ENCODE peak calls at places on chromosome 15, in nine cellular contexts. One of them, this sample, is unnamed.
A peak's percentile ranks its signal among the peaks of the same experiment; 100 is the strongest.

GRCh38 chr15:42608110-42608531 is 32.7 kb downstream of the STARD9 start:
- DNase-seq in AG04449: no peak
- DNase-seq in MCF 10A: no peak
- DNase-seq in iPS-NIHi11: no peak
- DNase-seq in stimulated activated CD8-positive, alpha-beta memory T cell treated with anti-CD3 and anti-CD28 coated beads, Interleukin-4, amount 100 ng/mL, for 1 hour: peak; percentile 3
- DNase-seq in NCI-H2029: no peak
- DNase-seq in AG10803: peak; percentile 65
- DNase-seq in ACHN: no peak
- DNase-seq in DMS79: peak; percentile 1
- DNase-seq in this sample: no peak

GRCh38 chr15:73378089-73378488 is 9.3 kb upstream of the HCN4 start:
- DNase-seq in iPS-NIHi11: no peak
- DNase-seq in stimulated activated CD8-positive, alpha-beta memory T cell treated with anti-CD3 and anti-CD28 coated beads, Interleukin-4, amount 100 ng/mL, for 1 hour: no peak
- DNase-seq in ACHN: no peak
- DNase-seq in DMS79: no peak
- DNase-seq in NCI-H2029: no peak
- DNase-seq in MCF 10A: no peak
- DNase-seq in AG04449: no peak
- DNase-seq in AG10803: no peak
- DNase-seq in this sample: no peak

GRCh38 chr15:66580643-66581042 is 14.8 kb upstream of the LCTL start:
- DNase-seq in DMS79: no peak
- DNase-seq in AG04449: no peak
- DNase-seq in MCF 10A: no peak
- DNase-seq in stimulated activated CD8-positive, alpha-beta memory T cell treated with anti-CD3 and anti-CD28 coated beads, Interleukin-4, amount 100 ng/mL, for 1 hour: no peak
- DNase-seq in iPS-NIHi11: no peak
- DNase-seq in NCI-H2029: no peak
- DNase-seq in AG10803: peak; percentile 52
- DNase-seq in ACHN: no peak
- DNase-seq in this sample: peak; percentile 57

GRCh38 chr15:63402498-63403253 is 21.0 kb upstream of the CA12 start:
- DNase-seq in MCF 10A: peak; percentile 58
- DNase-seq in iPS-NIHi11: peak; percentile 45
- DNase-seq in AG04449: no peak
- DNase-seq in DMS79: no peak
- DNase-seq in NCI-H2029: no peak
- DNase-seq in stimulated activated CD8-positive, alpha-beta memory T cell treated with anti-CD3 and anti-CD28 coated beads, Interleukin-4, amount 100 ng/mL, for 1 hour: no peak
- DNase-seq in AG10803: peak; percentile 33
- DNase-seq in ACHN: peak; percentile 45
- DNase-seq in this sample: no peak

GRCh38 chr15:50355980-50356379 is 982 bp upstream of the GABPB1 start:
- DNase-seq in MCF 10A: no peak
- DNase-seq in stimulated activated CD8-positive, alpha-beta memory T cell treated with anti-CD3 and anti-CD28 coated beads, Interleukin-4, amount 100 ng/mL, for 1 hour: no peak
- DNase-seq in DMS79: no peak
- DNase-seq in AG10803: peak; percentile 40
- DNase-seq in iPS-NIHi11: no peak
- DNase-seq in AG04449: no peak
- DNase-seq in NCI-H2029: no peak
- DNase-seq in ACHN: peak; percentile 10
- DNase-seq in this sample: peak; percentile 26

GRCh38 chr15:30985081-30985531 is 6.3 kb downstream of the MTMR10 start:
- DNase-seq in iPS-NIHi11: no peak
- DNase-seq in MCF 10A: no peak
- DNase-seq in AG04449: no peak
- DNase-seq in NCI-H2029: no peak
- DNase-seq in ACHN: peak; percentile 32
- DNase-seq in DMS79: no peak
- DNase-seq in stimulated activated CD8-positive, alpha-beta memory T cell treated with anti-CD3 and anti-CD28 coated beads, Interleukin-4, amount 100 ng/mL, for 1 hour: no peak
- DNase-seq in AG10803: peak; percentile 59
- DNase-seq in this sample: peak; percentile 32

GRCh38 chr15:35437157-35437556 is 108.8 kb downstream of the DPH6 start:
- DNase-seq in AG10803: peak; percentile 37
- DNase-seq in DMS79: no peak
- DNase-seq in NCI-H2029: no peak
- DNase-seq in iPS-NIHi11: peak; percentile 11
- DNase-seq in MCF 10A: peak; percentile 6
- DNase-seq in AG04449: no peak
- DNase-seq in stimulated activated CD8-positive, alpha-beta memory T cell treated with anti-CD3 and anti-CD28 coated beads, Interleukin-4, amount 100 ng/mL, for 1 hour: no peak
- DNase-seq in ACHN: no peak
- DNase-seq in this sample: peak; percentile 24

GRCh38 chr15:59005579-59005978 is 18.1 kb downstream of the RNF111 start:
- DNase-seq in MCF 10A: no peak
- DNase-seq in AG04449: no peak
- DNase-seq in iPS-NIHi11: no peak
- DNase-seq in ACHN: no peak
- DNase-seq in DMS79: no peak
- DNase-seq in NCI-H2029: no peak
- DNase-seq in stimulated activated CD8-positive, alpha-beta memory T cell treated with anti-CD3 and anti-CD28 coated beads, Interleukin-4, amount 100 ng/mL, for 1 hour: no peak
- DNase-seq in AG10803: no peak
- DNase-seq in this sample: no peak

GRCh38 chr15:69375151-69375790 is 38.9 kb upstream of the KIF23 start:
- DNase-seq in AG10803: no peak
- DNase-seq in iPS-NIHi11: no peak
- DNase-seq in ACHN: no peak
- DNase-seq in stimulated activated CD8-positive, alpha-beta memory T cell treated with anti-CD3 and anti-CD28 coated beads, Interleukin-4, amount 100 ng/mL, for 1 hour: no peak
- DNase-seq in MCF 10A: no peak
- DNase-seq in AG04449: no peak
- DNase-seq in NCI-H2029: no peak
- DNase-seq in DMS79: no peak
- DNase-seq in this sample: no peak

GRCh38 chr15:63915888-63916731 is 82.4 kb upstream of the HERC1 start:
- DNase-seq in AG04449: no peak
- DNase-seq in MCF 10A: peak; percentile 19
- DNase-seq in NCI-H2029: no peak
- DNase-seq in ACHN: no peak
- DNase-seq in stimulated activated CD8-positive, alpha-beta memory T cell treated with anti-CD3 and anti-CD28 coated beads, Interleukin-4, amount 100 ng/mL, for 1 hour: no peak
- DNase-seq in iPS-NIHi11: peak; percentile 61
- DNase-seq in DMS79: no peak
- DNase-seq in AG10803: peak; percentile 51
- DNase-seq in this sample: peak; percentile 48

GRCh38 chr15:66985653-66986052 is 79.7 kb upstream of the SMAD3 start:
- DNase-seq in MCF 10A: no peak
- DNase-seq in stimulated activated CD8-positive, alpha-beta memory T cell treated with anti-CD3 and anti-CD28 coated beads, Interleukin-4, amount 100 ng/mL, for 1 hour: no peak
- DNase-seq in ACHN: no peak
- DNase-seq in DMS79: no peak
- DNase-seq in AG04449: no peak
- DNase-seq in iPS-NIHi11: no peak
- DNase-seq in NCI-H2029: no peak
- DNase-seq in AG10803: no peak
- DNase-seq in this sample: no peak

GRCh38 chr15:39127151-39127815 is 453.6 kb upstream of the THBS1 start:
- DNase-seq in stimulated activated CD8-positive, alpha-beta memory T cell treated with anti-CD3 and anti-CD28 coated beads, Interleukin-4, amount 100 ng/mL, for 1 hour: no peak
- DNase-seq in NCI-H2029: no peak
- DNase-seq in MCF 10A: no peak
- DNase-seq in ACHN: peak; percentile 18
- DNase-seq in DMS79: no peak
- DNase-seq in iPS-NIHi11: no peak
- DNase-seq in AG10803: peak; percentile 88
- DNase-seq in AG04449: no peak
- DNase-seq in this sample: peak; percentile 46

GRCh38 chr15:62603757-62604156 is 438.7 kb upstream of the C2CD4B start:
- DNase-seq in DMS79: no peak
- DNase-seq in AG10803: peak; percentile 96
- DNase-seq in AG04449: peak; percentile 31
- DNase-seq in MCF 10A: peak; percentile 96
- DNase-seq in stimulated activated CD8-positive, alpha-beta memory T cell treated with anti-CD3 and anti-CD28 coated beads, Interleukin-4, amount 100 ng/mL, for 1 hour: no peak
- DNase-seq in NCI-H2029: no peak
- DNase-seq in ACHN: no peak
- DNase-seq in iPS-NIHi11: no peak
- DNase-seq in this sample: peak; percentile 91

GRCh38 chr15:70299931-70300858 is 202.5 kb upstream of the TLE3 start:
- DNase-seq in AG04449: no peak
- DNase-seq in AG10803: no peak
- DNase-seq in MCF 10A: no peak
- DNase-seq in NCI-H2029: peak; percentile 62
- DNase-seq in DMS79: peak; percentile 24
- DNase-seq in stimulated activated CD8-positive, alpha-beta memory T cell treated with anti-CD3 and anti-CD28 coated beads, Interleukin-4, amount 100 ng/mL, for 1 hour: peak; percentile 44
- DNase-seq in iPS-NIHi11: no peak
- DNase-seq in ACHN: no peak
- DNase-seq in this sample: no peak

GRCh38 chr15:78130466-78131294 is 565 bp downstream of the CIB2 start:
- DNase-seq in AG10803: no peak
- DNase-seq in iPS-NIHi11: peak; percentile 25
- DNase-seq in DMS79: no peak
- DNase-seq in stimulated activated CD8-positive, alpha-beta memory T cell treated with anti-CD3 and anti-CD28 coated beads, Interleukin-4, amount 100 ng/mL, for 1 hour: no peak
- DNase-seq in ACHN: no peak
- DNase-seq in MCF 10A: no peak
- DNase-seq in NCI-H2029: no peak
- DNase-seq in AG04449: no peak
- DNase-seq in this sample: no peak

GRCh38 chr15:64521726-64522164 is 61.4 kb downstream of the ZNF609 start:
- DNase-seq in MCF 10A: peak; percentile 94
- DNase-seq in stimulated activated CD8-positive, alpha-beta memory T cell treated with anti-CD3 and anti-CD28 coated beads, Interleukin-4, amount 100 ng/mL, for 1 hour: no peak
- DNase-seq in iPS-NIHi11: peak; percentile 21
- DNase-seq in AG04449: no peak
- DNase-seq in DMS79: no peak
- DNase-seq in AG10803: peak; percentile 49
- DNase-seq in NCI-H2029: no peak
- DNase-seq in ACHN: no peak
- DNase-seq in this sample: peak; percentile 47

GRCh38 chr15:63089260-63090043 is 32.2 kb upstream of the LACTB start:
- DNase-seq in DMS79: peak; percentile 28
- DNase-seq in AG10803: peak; percentile 98
- DNase-seq in iPS-NIHi11: no peak
- DNase-seq in ACHN: peak; percentile 80
- DNase-seq in AG04449: peak; percentile 96
- DNase-seq in MCF 10A: peak; percentile 45
- DNase-seq in NCI-H2029: peak; percentile 15
- DNase-seq in stimulated activated CD8-positive, alpha-beta memory T cell treated with anti-CD3 and anti-CD28 coated beads, Interleukin-4, amount 100 ng/mL, for 1 hour: no peak
- DNase-seq in this sample: peak; percentile 79

GRCh38 chr15:31301687-31301990 is 25.0 kb upstream of the KLF13 start:
- DNase-seq in DMS79: no peak
- DNase-seq in AG04449: no peak
- DNase-seq in AG10803: no peak
- DNase-seq in ACHN: no peak
- DNase-seq in stimulated activated CD8-positive, alpha-beta memory T cell treated with anti-CD3 and anti-CD28 coated beads, Interleukin-4, amount 100 ng/mL, for 1 hour: no peak
- DNase-seq in NCI-H2029: no peak
- DNase-seq in iPS-NIHi11: no peak
- DNase-seq in MCF 10A: no peak
- DNase-seq in this sample: no peak

GRCh38 chr15:69862540-69862939 is 235.2 kb downstream of the TLE3 start:
- DNase-seq in iPS-NIHi11: no peak
- DNase-seq in ACHN: no peak
- DNase-seq in AG10803: no peak
- DNase-seq in NCI-H2029: no peak
- DNase-seq in AG04449: no peak
- DNase-seq in DMS79: no peak
- DNase-seq in MCF 10A: peak; percentile 7
- DNase-seq in stimulated activated CD8-positive, alpha-beta memory T cell treated with anti-CD3 and anti-CD28 coated beads, Interleukin-4, amount 100 ng/mL, for 1 hour: no peak
- DNase-seq in this sample: peak; percentile 22

GRCh38 chr15:75052972-75053747 is 29.8 kb downstream of the PPCDC start:
- DNase-seq in ACHN: no peak
- DNase-seq in MCF 10A: no peak
- DNase-seq in AG10803: no peak
- DNase-seq in DMS79: no peak
- DNase-seq in stimulated activated CD8-positive, alpha-beta memory T cell treated with anti-CD3 and anti-CD28 coated beads, Interleukin-4, amount 100 ng/mL, for 1 hour: no peak
- DNase-seq in AG04449: no peak
- DNase-seq in NCI-H2029: no peak
- DNase-seq in iPS-NIHi11: no peak
- DNase-seq in this sample: no peak

GRCh38 chr15:45393851-45394250 is 15.5 kb upstream of the GATM start:
- DNase-seq in DMS79: no peak
- DNase-seq in ACHN: peak; percentile 16
- DNase-seq in stimulated activated CD8-positive, alpha-beta memory T cell treated with anti-CD3 and anti-CD28 coated beads, Interleukin-4, amount 100 ng/mL, for 1 hour: no peak
- DNase-seq in iPS-NIHi11: peak; percentile 17
- DNase-seq in AG04449: no peak
- DNase-seq in MCF 10A: peak; percentile 26
- DNase-seq in AG10803: no peak
- DNase-seq in NCI-H2029: no peak
- DNase-seq in this sample: no peak

GRCh38 chr15:88450125-88450798 is 16.9 kb downstream of the MRPL46 start:
- DNase-seq in DMS79: peak; percentile 2
- DNase-seq in AG04449: peak; percentile 12
- DNase-seq in MCF 10A: peak; percentile 65
- DNase-seq in ACHN: peak; percentile 62
- DNase-seq in stimulated activated CD8-positive, alpha-beta memory T cell treated with anti-CD3 and anti-CD28 coated beads, Interleukin-4, amount 100 ng/mL, for 1 hour: no peak
- DNase-seq in NCI-H2029: no peak
- DNase-seq in AG10803: peak; percentile 68
- DNase-seq in iPS-NIHi11: peak; percentile 87
- DNase-seq in this sample: peak; percentile 41

GRCh38 chr15:37095197-37095992 is 5.0 kb downstream of the MEIS2 start:
- DNase-seq in AG04449: no peak
- DNase-seq in AG10803: no peak
- DNase-seq in MCF 10A: no peak
- DNase-seq in ACHN: no peak
- DNase-seq in stimulated activated CD8-positive, alpha-beta memory T cell treated with anti-CD3 and anti-CD28 coated beads, Interleukin-4, amount 100 ng/mL, for 1 hour: no peak
- DNase-seq in iPS-NIHi11: peak; percentile 64
- DNase-seq in NCI-H2029: no peak
- DNase-seq in DMS79: no peak
- DNase-seq in this sample: no peak

GRCh38 chr15:92625297-92625980 is 30.1 kb downstream of the FAM174B start:
- DNase-seq in iPS-NIHi11: no peak
- DNase-seq in AG10803: peak; percentile 54
- DNase-seq in DMS79: no peak
- DNase-seq in AG04449: no peak
- DNase-seq in ACHN: no peak
- DNase-seq in NCI-H2029: no peak
- DNase-seq in MCF 10A: peak; percentile 34
- DNase-seq in stimulated activated CD8-positive, alpha-beta memory T cell treated with anti-CD3 and anti-CD28 coated beads, Interleukin-4, amount 100 ng/mL, for 1 hour: no peak
- DNase-seq in this sample: no peak

GRCh38 chr15:67043939-67044771 is 21.2 kb upstream of the SMAD3 start:
- DNase-seq in DMS79: no peak
- DNase-seq in MCF 10A: peak; percentile 69
- DNase-seq in AG10803: peak; percentile 96
- DNase-seq in AG04449: no peak
- DNase-seq in ACHN: peak; percentile 78
- DNase-seq in stimulated activated CD8-positive, alpha-beta memory T cell treated with anti-CD3 and anti-CD28 coated beads, Interleukin-4, amount 100 ng/mL, for 1 hour: no peak
- DNase-seq in iPS-NIHi11: peak; percentile 50
- DNase-seq in NCI-H2029: no peak
- DNase-seq in this sample: peak; percentile 92

GRCh38 chr15:72534522-72534921 is 60.4 kb downstream of the ARIH1 start:
- DNase-seq in AG04449: no peak
- DNase-seq in iPS-NIHi11: no peak
- DNase-seq in stimulated activated CD8-positive, alpha-beta memory T cell treated with anti-CD3 and anti-CD28 coated beads, Interleukin-4, amount 100 ng/mL, for 1 hour: peak; percentile 12
- DNase-seq in MCF 10A: no peak
- DNase-seq in DMS79: no peak
- DNase-seq in NCI-H2029: no peak
- DNase-seq in AG10803: no peak
- DNase-seq in ACHN: no peak
- DNase-seq in this sample: no peak

GRCh38 chr15:37134699-37135131 is 34.4 kb upstream of the MEIS2 start:
- DNase-seq in iPS-NIHi11: peak; percentile 50
- DNase-seq in stimulated activated CD8-positive, alpha-beta memory T cell treated with anti-CD3 and anti-CD28 coated beads, Interleukin-4, amount 100 ng/mL, for 1 hour: no peak
- DNase-seq in AG04449: no peak
- DNase-seq in MCF 10A: peak; percentile 64
- DNase-seq in AG10803: peak; percentile 46
- DNase-seq in NCI-H2029: no peak
- DNase-seq in ACHN: peak; percentile 38
- DNase-seq in DMS79: no peak
- DNase-seq in this sample: peak; percentile 38

GRCh38 chr15:78399081-78399480 is 38.9 kb upstream of the IREB2 start:
- DNase-seq in ACHN: no peak
- DNase-seq in AG10803: peak; percentile 52
- DNase-seq in MCF 10A: no peak
- DNase-seq in iPS-NIHi11: no peak
- DNase-seq in AG04449: no peak
- DNase-seq in NCI-H2029: no peak
- DNase-seq in stimulated activated CD8-positive, alpha-beta memory T cell treated with anti-CD3 and anti-CD28 coated beads, Interleukin-4, amount 100 ng/mL, for 1 hour: no peak
- DNase-seq in DMS79: no peak
- DNase-seq in this sample: peak; percentile 78

GRCh38 chr15:85331666-85332261 is 48.6 kb upstream of the AKAP13 start:
- DNase-seq in stimulated activated CD8-positive, alpha-beta memory T cell treated with anti-CD3 and anti-CD28 coated beads, Interleukin-4, amount 100 ng/mL, for 1 hour: no peak
- DNase-seq in AG10803: no peak
- DNase-seq in MCF 10A: peak; percentile 17
- DNase-seq in DMS79: no peak
- DNase-seq in ACHN: no peak
- DNase-seq in iPS-NIHi11: no peak
- DNase-seq in AG04449: no peak
- DNase-seq in NCI-H2029: no peak
- DNase-seq in this sample: peak; percentile 9

GRCh38 chr15:89785771-89786135 is 9.6 kb downstream of the MESP2 start:
- DNase-seq in AG04449: peak; percentile 42
- DNase-seq in NCI-H2029: no peak
- DNase-seq in AG10803: peak; percentile 65
- DNase-seq in ACHN: no peak
- DNase-seq in MCF 10A: no peak
- DNase-seq in DMS79: no peak
- DNase-seq in iPS-NIHi11: no peak
- DNase-seq in stimulated activated CD8-positive, alpha-beta memory T cell treated with anti-CD3 and anti-CD28 coated beads, Interleukin-4, amount 100 ng/mL, for 1 hour: no peak
- DNase-seq in this sample: no peak

GRCh38 chr15:68985361-68985891 is 29.1 kb upstream of the NOX5 start:
- DNase-seq in AG04449: no peak
- DNase-seq in AG10803: no peak
- DNase-seq in ACHN: no peak
- DNase-seq in DMS79: no peak
- DNase-seq in stimulated activated CD8-positive, alpha-beta memory T cell treated with anti-CD3 and anti-CD28 coated beads, Interleukin-4, amount 100 ng/mL, for 1 hour: no peak
- DNase-seq in iPS-NIHi11: no peak
- DNase-seq in MCF 10A: no peak
- DNase-seq in NCI-H2029: no peak
- DNase-seq in this sample: no peak